ENCODE peak calls at places on chromosomes 6 and 20, in four cellular contexts. A is activated T-cell treated with anti-CD3 and anti-CD28 coated beads, Interleukin-2, amount 50 U/mL, for 48 hours; O is activated CD4-positive, CD25-positive, alpha-beta regulatory T cell; Y is AG08395. C is an unnamed sample.

GRCh38 chr20:39888310-39888709 is 800.7 kb downstream of the MAFB start:
- DNase-seq in A (no peak), O (no peak), Y (no peak), C (no peak)

GRCh38 chr20:58993332-58994248 is 12.5 kb downstream of the NELFCD start:
- DNase-seq in A (no peak), O (no peak), Y (no peak), C (no peak)

GRCh38 chr6:38857815-38858214 is 142.7 kb downstream of the DNAH8 start:
- DNase-seq in A (no peak), O (no peak), Y (no peak), C (no peak)

GRCh38 chr6:43088654-43089056 is 12.5 kb downstream of the PTK7 start:
- DNase-seq in A (no peak), O (no peak), Y (no peak), C (no peak)

GRCh38 chr6:84606860-84607259 is 157.5 kb downstream of the TBX18 start:
- DNase-seq in A (no peak), O (no peak), Y (no peak), C (no peak)

GRCh38 chr6:35412102-35412501 is 40.0 kb upstream of the FANCE start:
- DNase-seq in A (no peak), O (no peak), Y (no peak), C (no peak)

GRCh38 chr20:36815454-36816091 is 42.0 kb upstream of the DSN1 start:
- DNase-seq in A (no peak), O (no peak), Y (no peak), C (no peak)

GRCh38 chr20:40805592-40805991 is 116.6 kb upstream of the MAFB start:
- DNase-seq in A (no peak), O (no peak), Y (no peak), C (no peak)

GRCh38 chr6:5501837-5502236 is 240.5 kb downstream of the FARS2 start:
- DNase-seq in A (no peak), O (no peak), Y (no peak), C (no peak)

GRCh38 chr6:46129634-46130505 is at the start of gene ENPP4:
- DNase-seq in A (peak; percentile 88), O (peak; percentile 51), Y (peak; percentile 100), C (peak; percentile 97)

GRCh38 chr6:122790740-122791679 is 2.0 kb downstream of the SMPDL3A start:
- DNase-seq in A (no peak), O (no peak), Y (no peak), C (no peak)

GRCh38 chr6:134714679-134715078 is 235.2 kb downstream of the ALDH8A1 start:
- DNase-seq in A (no peak), O (no peak), Y (no peak), C (no peak)